ENCODE peak calls at places on chromosomes 5 and 9, in ten cellular contexts. One of them, this sample, is unnamed.
A peak's percentile ranks its signal among the peaks of the same experiment; 100 is the strongest.

GRCh38 chr5:150515446-150515845 is 7.5 kb downstream of the NDST1 start:
- DNase-seq in fibroblast of mammary gland: peak; percentile 95
- DNase-seq in RWPE1: no peak
- DNase-seq in H1: no peak
- DNase-seq in neural progenitor cell: no peak
- DNase-seq in fibroblast of the aortic adventitia: peak; percentile 95
- DNase-seq in upper lobe of right lung: no peak
- DNase-seq in prostate gland: no peak
- DNase-seq in heart left ventricle: no peak
- DNase-seq in AG09309: peak; percentile 68
- DNase-seq in this sample: no peak

GRCh38 chr9:129102791-129103594 is 7.6 kb downstream of the CRAT start:
- DNase-seq in prostate gland: no peak
- DNase-seq in AG09309: no peak
- DNase-seq in fibroblast of mammary gland: peak; percentile 47
- DNase-seq in H1: peak; percentile 73
- DNase-seq in upper lobe of right lung: no peak
- DNase-seq in fibroblast of the aortic adventitia: peak; percentile 34
- DNase-seq in heart left ventricle: peak; percentile 33
- DNase-seq in RWPE1: peak; percentile 94
- DNase-seq in neural progenitor cell: peak; percentile 79
- DNase-seq in this sample: peak; percentile 50

GRCh38 chr9:5714501-5715401 is 85.8 kb downstream of the RIC1 start:
- DNase-seq in AG09309: no peak
- DNase-seq in upper lobe of right lung: no peak
- DNase-seq in fibroblast of the aortic adventitia: peak; percentile 39
- DNase-seq in heart left ventricle: no peak
- DNase-seq in fibroblast of mammary gland: peak; percentile 57
- DNase-seq in prostate gland: no peak
- DNase-seq in neural progenitor cell: peak; percentile 13
- DNase-seq in RWPE1: peak; percentile 8
- DNase-seq in H1: no peak
- DNase-seq in this sample: peak; percentile 30

GRCh38 chr5:75277463-75277862 is 40.8 kb upstream of the ANKRD31 start:
- DNase-seq in neural progenitor cell: no peak
- DNase-seq in upper lobe of right lung: no peak
- DNase-seq in heart left ventricle: no peak
- DNase-seq in RWPE1: peak; percentile 36
- DNase-seq in AG09309: no peak
- DNase-seq in prostate gland: no peak
- DNase-seq in fibroblast of mammary gland: no peak
- DNase-seq in fibroblast of the aortic adventitia: no peak
- DNase-seq in H1: no peak
- DNase-seq in this sample: no peak

GRCh38 chr9:69180670-69181069 is 6.6 kb downstream of the TJP2 start:
- DNase-seq in RWPE1: peak; percentile 97
- DNase-seq in H1: no peak
- DNase-seq in AG09309: peak; percentile 92
- DNase-seq in prostate gland: peak; percentile 47
- DNase-seq in heart left ventricle: peak; percentile 66
- DNase-seq in neural progenitor cell: no peak
- DNase-seq in fibroblast of the aortic adventitia: peak; percentile 97
- DNase-seq in upper lobe of right lung: no peak
- DNase-seq in fibroblast of mammary gland: peak; percentile 97
- DNase-seq in this sample: peak; percentile 79

GRCh38 chr9:136799079-136799853 is 3.1 kb downstream of the CCDC183 start:
- DNase-seq in prostate gland: peak; percentile 82
- DNase-seq in RWPE1: no peak
- DNase-seq in heart left ventricle: no peak
- DNase-seq in fibroblast of mammary gland: no peak
- DNase-seq in AG09309: no peak
- DNase-seq in neural progenitor cell: peak; percentile 52
- DNase-seq in H1: no peak
- DNase-seq in fibroblast of the aortic adventitia: no peak
- DNase-seq in upper lobe of right lung: peak; percentile 86
- DNase-seq in this sample: peak; percentile 36

GRCh38 chr5:87120518-87121314 is 147.0 kb upstream of the RASA1 start:
- DNase-seq in fibroblast of mammary gland: peak; percentile 90
- DNase-seq in upper lobe of right lung: no peak
- DNase-seq in prostate gland: no peak
- DNase-seq in fibroblast of the aortic adventitia: peak; percentile 91
- DNase-seq in AG09309: peak; percentile 74
- DNase-seq in RWPE1: peak; percentile 91
- DNase-seq in H1: no peak
- DNase-seq in neural progenitor cell: no peak
- DNase-seq in heart left ventricle: no peak
- DNase-seq in this sample: peak; percentile 74

GRCh38 chr5:135140805-135141204 is 106.8 kb upstream of the PITX1 start:
- DNase-seq in neural progenitor cell: no peak
- DNase-seq in fibroblast of the aortic adventitia: peak; percentile 35
- DNase-seq in heart left ventricle: no peak
- DNase-seq in prostate gland: no peak
- DNase-seq in H1: no peak
- DNase-seq in RWPE1: peak; percentile 95
- DNase-seq in upper lobe of right lung: no peak
- DNase-seq in fibroblast of mammary gland: peak; percentile 59
- DNase-seq in AG09309: peak; percentile 91
- DNase-seq in this sample: peak; percentile 38

GRCh38 chr9:6219981-6220380 is 4.4 kb downstream of the IL33 start:
- DNase-seq in prostate gland: no peak
- DNase-seq in fibroblast of the aortic adventitia: peak; percentile 65
- DNase-seq in heart left ventricle: no peak
- DNase-seq in neural progenitor cell: no peak
- DNase-seq in AG09309: no peak
- DNase-seq in H1: no peak
- DNase-seq in RWPE1: no peak
- DNase-seq in fibroblast of mammary gland: no peak
- DNase-seq in upper lobe of right lung: no peak
- DNase-seq in this sample: no peak

GRCh38 chr5:95878417-95879323 is 56.1 kb upstream of the GLRX start:
- DNase-seq in AG09309: no peak
- DNase-seq in prostate gland: no peak
- DNase-seq in H1: no peak
- DNase-seq in fibroblast of the aortic adventitia: no peak
- DNase-seq in RWPE1: no peak
- DNase-seq in fibroblast of mammary gland: no peak
- DNase-seq in neural progenitor cell: no peak
- DNase-seq in upper lobe of right lung: no peak
- DNase-seq in heart left ventricle: no peak
- DNase-seq in this sample: no peak

GRCh38 chr9:6522263-6522662 is 109.3 kb downstream of the UHRF2 start:
- DNase-seq in AG09309: no peak
- DNase-seq in neural progenitor cell: no peak
- DNase-seq in RWPE1: no peak
- DNase-seq in prostate gland: no peak
- DNase-seq in upper lobe of right lung: no peak
- DNase-seq in heart left ventricle: no peak
- DNase-seq in H1: no peak
- DNase-seq in fibroblast of the aortic adventitia: no peak
- DNase-seq in fibroblast of mammary gland: no peak
- DNase-seq in this sample: no peak

GRCh38 chr9:72364679-72365524 is at the start of gene ZFAND5:
- DNase-seq in H1: peak; percentile 94
- DNase-seq in heart left ventricle: peak; percentile 99
- DNase-seq in fibroblast of mammary gland: peak; percentile 97
- DNase-seq in fibroblast of the aortic adventitia: peak; percentile 98
- DNase-seq in neural progenitor cell: peak; percentile 99
- DNase-seq in RWPE1: peak; percentile 99
- DNase-seq in upper lobe of right lung: peak; percentile 99
- DNase-seq in AG09309: peak; percentile 95
- DNase-seq in prostate gland: peak; percentile 99
- DNase-seq in this sample: peak; percentile 94
- TF ChIP-seq CTCF in H1: no peak
- TF ChIP-seq CTCF in heart left ventricle: no peak
- TF ChIP-seq CTCF in fibroblast of mammary gland: no peak
- TF ChIP-seq CTCF in fibroblast of the aortic adventitia: no peak
- TF ChIP-seq CTCF in neural progenitor cell: no peak
- TF ChIP-seq CTCF in RWPE1: peak; percentile 8
- TF ChIP-seq CTCF in upper lobe of right lung: no peak
- TF ChIP-seq CTCF in AG09309: peak; percentile 27
- TF ChIP-seq CTCF in prostate gland: peak; percentile 38
- TF ChIP-seq CTCF in this sample: no peak

GRCh38 chr9:133954862-133955529 is 37.1 kb downstream of the VAV2 start:
- DNase-seq in fibroblast of mammary gland: no peak
- DNase-seq in H1: no peak
- DNase-seq in neural progenitor cell: no peak
- DNase-seq in RWPE1: no peak
- DNase-seq in upper lobe of right lung: no peak
- DNase-seq in fibroblast of the aortic adventitia: no peak
- DNase-seq in AG09309: no peak
- DNase-seq in heart left ventricle: no peak
- DNase-seq in prostate gland: no peak
- DNase-seq in this sample: no peak

GRCh38 chr9:133956520-133957076 is 35.5 kb downstream of the VAV2 start:
- DNase-seq in prostate gland: no peak
- DNase-seq in AG09309: no peak
- DNase-seq in H1: no peak
- DNase-seq in neural progenitor cell: peak; percentile 37
- DNase-seq in fibroblast of the aortic adventitia: peak; percentile 52
- DNase-seq in heart left ventricle: no peak
- DNase-seq in RWPE1: no peak
- DNase-seq in upper lobe of right lung: no peak
- DNase-seq in fibroblast of mammary gland: no peak
- DNase-seq in this sample: no peak

GRCh38 chr9:133957328-133957727 is 34.8 kb downstream of the VAV2 start:
- DNase-seq in fibroblast of mammary gland: no peak
- DNase-seq in H1: no peak
- DNase-seq in RWPE1: no peak
- DNase-seq in prostate gland: no peak
- DNase-seq in fibroblast of the aortic adventitia: no peak
- DNase-seq in heart left ventricle: no peak
- DNase-seq in upper lobe of right lung: peak; percentile 47
- DNase-seq in neural progenitor cell: no peak
- DNase-seq in AG09309: no peak
- DNase-seq in this sample: no peak

GRCh38 chr9:133953976-133954709 is 38.0 kb downstream of the VAV2 start:
- DNase-seq in AG09309: no peak
- DNase-seq in heart left ventricle: no peak
- DNase-seq in fibroblast of mammary gland: no peak
- DNase-seq in RWPE1: no peak
- DNase-seq in fibroblast of the aortic adventitia: no peak
- DNase-seq in H1: no peak
- DNase-seq in prostate gland: no peak
- DNase-seq in neural progenitor cell: no peak
- DNase-seq in upper lobe of right lung: no peak
- DNase-seq in this sample: no peak

GRCh38 chr9:133955821-133956411 is 36.2 kb downstream of the VAV2 start:
- DNase-seq in AG09309: no peak
- DNase-seq in fibroblast of the aortic adventitia: peak; percentile 15
- DNase-seq in heart left ventricle: no peak
- DNase-seq in RWPE1: no peak
- DNase-seq in fibroblast of mammary gland: no peak
- DNase-seq in prostate gland: no peak
- DNase-seq in neural progenitor cell: peak; percentile 78
- DNase-seq in H1: peak; percentile 77
- DNase-seq in upper lobe of right lung: no peak
- DNase-seq in this sample: no peak
- TF ChIP-seq CTCF in AG09309: no peak
- TF ChIP-seq CTCF in fibroblast of the aortic adventitia: peak; percentile 29
- TF ChIP-seq CTCF in heart left ventricle: no peak
- TF ChIP-seq CTCF in RWPE1: no peak
- TF ChIP-seq CTCF in fibroblast of mammary gland: no peak
- TF ChIP-seq CTCF in prostate gland: no peak
- TF ChIP-seq CTCF in neural progenitor cell: peak; percentile 14
- TF ChIP-seq CTCF in H1: no peak
- TF ChIP-seq CTCF in upper lobe of right lung: no peak
- TF ChIP-seq CTCF in this sample: no peak

GRCh38 chr9:115657695-115658094 is 495.9 kb upstream of the PAPPA start:
- DNase-seq in prostate gland: no peak
- DNase-seq in fibroblast of the aortic adventitia: no peak
- DNase-seq in AG09309: no peak
- DNase-seq in upper lobe of right lung: no peak
- DNase-seq in fibroblast of mammary gland: no peak
- DNase-seq in RWPE1: no peak
- DNase-seq in neural progenitor cell: no peak
- DNase-seq in heart left ventricle: no peak
- DNase-seq in H1: no peak
- DNase-seq in this sample: no peak
- TF ChIP-seq CTCF in prostate gland: no peak
- TF ChIP-seq CTCF in fibroblast of the aortic adventitia: no peak
- TF ChIP-seq CTCF in AG09309: no peak
- TF ChIP-seq CTCF in upper lobe of right lung: no peak
- TF ChIP-seq CTCF in fibroblast of mammary gland: no peak
- TF ChIP-seq CTCF in RWPE1: peak; percentile 7
- TF ChIP-seq CTCF in neural progenitor cell: no peak
- TF ChIP-seq CTCF in heart left ventricle: no peak
- TF ChIP-seq CTCF in H1: no peak
- TF ChIP-seq CTCF in this sample: no peak

GRCh38 chr9:32395483-32396216 is 11.2 kb downstream of the ACO1 start:
- DNase-seq in prostate gland: no peak
- DNase-seq in heart left ventricle: peak; percentile 49
- DNase-seq in upper lobe of right lung: no peak
- DNase-seq in RWPE1: peak; percentile 79
- DNase-seq in neural progenitor cell: no peak
- DNase-seq in AG09309: peak; percentile 83
- DNase-seq in fibroblast of mammary gland: peak; percentile 97
- DNase-seq in H1: no peak
- DNase-seq in fibroblast of the aortic adventitia: peak; percentile 96
- DNase-seq in this sample: peak; percentile 18

GRCh38 chr9:32399110-32399815 is 14.8 kb downstream of the ACO1 start:
- DNase-seq in H1: no peak
- DNase-seq in neural progenitor cell: no peak
- DNase-seq in AG09309: no peak
- DNase-seq in upper lobe of right lung: no peak
- DNase-seq in fibroblast of the aortic adventitia: no peak
- DNase-seq in RWPE1: no peak
- DNase-seq in heart left ventricle: no peak
- DNase-seq in prostate gland: no peak
- DNase-seq in fibroblast of mammary gland: peak; percentile 26
- DNase-seq in this sample: no peak

GRCh38 chr9:32401471-32401870 is 17.0 kb downstream of the ACO1 start:
- DNase-seq in prostate gland: no peak
- DNase-seq in AG09309: no peak
- DNase-seq in neural progenitor cell: no peak
- DNase-seq in RWPE1: no peak
- DNase-seq in heart left ventricle: no peak
- DNase-seq in fibroblast of the aortic adventitia: no peak
- DNase-seq in fibroblast of mammary gland: no peak
- DNase-seq in upper lobe of right lung: no peak
- DNase-seq in H1: no peak
- DNase-seq in this sample: no peak

GRCh38 chr9:32394381-32395049 is 10.1 kb downstream of the ACO1 start:
- DNase-seq in AG09309: no peak
- DNase-seq in RWPE1: peak; percentile 51
- DNase-seq in fibroblast of the aortic adventitia: no peak
- DNase-seq in H1: no peak
- DNase-seq in neural progenitor cell: no peak
- DNase-seq in upper lobe of right lung: no peak
- DNase-seq in prostate gland: no peak
- DNase-seq in heart left ventricle: no peak
- DNase-seq in fibroblast of mammary gland: peak; percentile 24
- DNase-seq in this sample: no peak

DNA sequence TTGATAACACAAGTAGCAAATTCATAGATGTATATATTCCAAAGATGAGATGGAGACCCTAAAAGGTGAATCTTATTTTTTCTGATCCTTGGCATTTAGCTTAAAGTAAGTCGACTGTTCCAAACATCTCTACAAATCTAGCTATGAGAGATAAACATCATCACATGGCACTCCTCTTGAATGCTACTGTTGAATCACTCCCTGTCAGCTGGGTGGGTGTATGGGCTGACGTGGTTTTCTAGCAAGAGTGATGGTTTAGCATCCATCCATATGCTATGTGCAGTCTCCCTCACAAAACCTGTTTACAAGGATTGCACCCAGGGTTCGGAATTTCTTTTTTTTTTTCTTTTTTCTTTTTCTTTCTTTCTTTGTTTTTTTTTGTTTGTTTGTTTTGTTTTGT is 13.8 kb downstream of the ACO1 start:
- DNase-seq in fibroblast of mammary gland: peak; percentile 81
- DNase-seq in RWPE1: no peak
- DNase-seq in H1: no peak
- DNase-seq in heart left ventricle: no peak
- DNase-seq in prostate gland: no peak
- DNase-seq in fibroblast of the aortic adventitia: no peak
- DNase-seq in upper lobe of right lung: no peak
- DNase-seq in AG09309: no peak
- DNase-seq in neural progenitor cell: no peak
- DNase-seq in this sample: no peak
- TF ChIP-seq CTCF in fibroblast of mammary gland: no peak
- TF ChIP-seq CTCF in RWPE1: no peak
- TF ChIP-seq CTCF in H1: no peak
- TF ChIP-seq CTCF in heart left ventricle: no peak
- TF ChIP-seq CTCF in prostate gland: no peak
- TF ChIP-seq CTCF in fibroblast of the aortic adventitia: no peak
- TF ChIP-seq CTCF in upper lobe of right lung: no peak
- TF ChIP-seq CTCF in AG09309: no peak
- TF ChIP-seq CTCF in neural progenitor cell: no peak
- TF ChIP-seq CTCF in this sample: no peak

This sample was measured in Calu3.